ENCODE peak calls at places on chromosomes 3 and 15, in eight cellular contexts. O is psoas muscle, N is lower leg skin, L is Peyer's patch, G is neuronal stem cell, C is coronary artery, I is GM12865, S is spleen. D is an unnamed sample.

GRCh38 chr3:101954946-101955345 is 105.6 kb downstream of the NFKBIZ start:
- DNase-seq in O (no peak), N (no peak), L (no peak), G (no peak), C (no peak), I (no peak), S (no peak), D (no peak)

GRCh38 chr15:74752486-74753395 is 4.1 kb downstream of the CYP1A2 start:
- DNase-seq in O (no peak), N (no peak), L (no peak), G (no peak), C (no peak), I (no peak), S (no peak), D (no peak)

GRCh38 chr15:74179101-74179841 is 5.8 kb downstream of the ISLR start:
- DNase-seq in O (peak; percentile 85), N (peak; percentile 58), L (peak; percentile 52), G (no peak), C (peak; percentile 96), I (no peak), S (peak; percentile 81), D (no peak)

GRCh38 chr15:57881361-57881760 is 174.8 kb downstream of the POLR2M start:
- DNase-seq in O (no peak), N (no peak), L (no peak), G (no peak), C (no peak), I (no peak), S (no peak), D (no peak)

GRCh38 chr3:58434990-58435389 is 1.4 kb upstream of the PDHB start:
- DNase-seq in O (no peak), N (no peak), L (no peak), G (peak; percentile 82), C (no peak), I (no peak), S (no peak), D (no peak)

GRCh38 chr3:114376516-114376915 is 82.7 kb downstream of the TIGIT start:
- DNase-seq in O (no peak), N (no peak), L (no peak), G (no peak), C (no peak), I (no peak), S (no peak), D (no peak)

GRCh38 chr15:47333758-47334157 is 383.5 kb upstream of the SEMA6D start:
- DNase-seq in O (no peak), N (no peak), L (no peak), G (no peak), C (no peak), I (no peak), S (no peak), D (no peak)

GRCh38 chr15:75233504-75234190 is 24.5 kb upstream of the GOLGA6C start:
- DNase-seq in O (peak; percentile 10), N (no peak), L (peak; percentile 21), G (no peak), C (no peak), I (no peak), S (peak; percentile 62), D (no peak)

GRCh38 chr3:55721716-55722484 is 234.8 kb upstream of the WNT5A start:
- DNase-seq in O (no peak), N (peak; percentile 17), L (peak; percentile 61), G (no peak), C (no peak), I (peak; percentile 53), S (no peak), D (no peak)

GRCh38 chr15:90872481-90873184 is 4.2 kb downstream of the FURIN start:
- DNase-seq in O (no peak), N (no peak), L (no peak), G (no peak), C (no peak), I (peak; percentile 52), S (peak; percentile 47), D (no peak)

GRCh38 chr3:129535075-129535474 is 6.6 kb downstream of the RHO start:
- DNase-seq in O (no peak), N (no peak), L (no peak), G (no peak), C (no peak), I (no peak), S (no peak), D (no peak)

GRCh38 chr3:184740509-184741258 is 28.8 kb upstream of the MAGEF1 start:
- DNase-seq in O (no peak), N (no peak), L (peak; percentile 24), G (no peak), C (peak; percentile 69), I (no peak), S (peak; percentile 47), D (no peak)

GRCh38 chr3:34212175-34212574 is 413.7 kb downstream of the PDCD6IP start:
- DNase-seq in O (no peak), N (no peak), L (no peak), G (no peak), C (no peak), I (peak; percentile 15), S (no peak), D (no peak)

GRCh38 chr3:30643763-30644462 is 37.5 kb downstream of the TGFBR2 start:
- DNase-seq in O (no peak), N (no peak), L (peak; percentile 90), G (no peak), C (no peak), I (peak; percentile 20), S (peak; percentile 91), D (peak; percentile 81)

GRCh38 chr3:197847866-197848401 is 56.9 kb downstream of the LRCH3 start:
- DNase-seq in O (no peak), N (no peak), L (no peak), G (no peak), C (no peak), I (peak; percentile 73), S (no peak), D (peak; percentile 68)

GRCh38 chr3:59809016-59809415 is 759.2 kb upstream of the CFAP20DC start:
- DNase-seq in O (no peak), N (no peak), L (no peak), G (no peak), C (no peak), I (no peak), S (no peak), D (no peak)

GRCh38 chr3:129345971-129346370 is 67.3 kb downstream of the HMCES start:
- DNase-seq in O (no peak), N (no peak), L (no peak), G (no peak), C (no peak), I (no peak), S (no peak), D (no peak)

GRCh38 chr15:76341366-76342045 is 4.9 kb downstream of the ISL2 start:
- DNase-seq in O (no peak), N (no peak), L (no peak), G (no peak), C (no peak), I (no peak), S (no peak), D (no peak)

GRCh38 chr15:51494411-51495314 is 127.9 kb downstream of the DMXL2 start:
- DNase-seq in O (no peak), N (no peak), L (no peak), G (no peak), C (no peak), I (no peak), S (no peak), D (peak; percentile 49)

GRCh38 chr3:169812124-169812843 is 386 bp upstream of the LRRIQ4 start:
- DNase-seq in O (peak; percentile 63), N (peak; percentile 27), L (peak; percentile 84), G (peak; percentile 53), C (peak; percentile 81), I (peak; percentile 83), S (peak; percentile 95), D (no peak)

GRCh38 chr3:47434849-47435248 is 40.9 kb downstream of the SCAP start:
- DNase-seq in O (no peak), N (no peak), L (peak; percentile 55), G (no peak), C (no peak), I (no peak), S (peak; percentile 24), D (no peak)

GRCh38 chr3:132232231-132232792 is 84.9 kb upstream of the ACP3 start:
- DNase-seq in O (no peak), N (no peak), L (no peak), G (no peak), C (no peak), I (no peak), S (no peak), D (no peak)

GRCh38 chr3:188680189-188680588 is 491.6 kb upstream of the TPRG1 start:
- DNase-seq in O (no peak), N (no peak), L (no peak), G (no peak), C (no peak), I (no peak), S (no peak), D (no peak)

GRCh38 chr3:52879581-52879980 is 17.8 kb downstream of the STIMATE start:
- DNase-seq in O (no peak), N (no peak), L (no peak), G (no peak), C (no peak), I (no peak), S (no peak), D (no peak)

GRCh38 chr3:194537732-194538247 is 51.0 kb upstream of the ATP13A3 start:
- DNase-seq in O (no peak), N (no peak), L (no peak), G (no peak), C (no peak), I (no peak), S (no peak), D (no peak)

GRCh38 chr3:127674099-127674792 is 1.5 kb downstream of the ABTB1 start:
- DNase-seq in O (no peak), N (no peak), L (peak; percentile 44), G (no peak), C (peak; percentile 73), I (no peak), S (peak; percentile 78), D (no peak)
- H3K4me3 ChIP-seq in O (peak overlapping the region; percentile 98), N (no peak overlapping the region), L (peak overlapping the region; percentile 98), G (no peak overlapping the region), C (peak overlapping the region; percentile 97), I (no peak overlapping the region), S (peak overlapping the region; percentile 95), D (no peak overlapping the region)

GRCh38 chr15:66151809-66152208 is 101.7 kb downstream of the MEGF11 start:
- DNase-seq in O (no peak), N (no peak), L (peak; percentile 47), G (no peak), C (no peak), I (no peak), S (peak; percentile 20), D (no peak)
- H3K4me3 ChIP-seq in O (no peak overlapping the region), N (no peak overlapping the region), L (no peak overlapping the region), G (no peak overlapping the region), C (no peak overlapping the region), I (no peak overlapping the region), S (no peak overlapping the region), D (no peak overlapping the region)

DNA sequence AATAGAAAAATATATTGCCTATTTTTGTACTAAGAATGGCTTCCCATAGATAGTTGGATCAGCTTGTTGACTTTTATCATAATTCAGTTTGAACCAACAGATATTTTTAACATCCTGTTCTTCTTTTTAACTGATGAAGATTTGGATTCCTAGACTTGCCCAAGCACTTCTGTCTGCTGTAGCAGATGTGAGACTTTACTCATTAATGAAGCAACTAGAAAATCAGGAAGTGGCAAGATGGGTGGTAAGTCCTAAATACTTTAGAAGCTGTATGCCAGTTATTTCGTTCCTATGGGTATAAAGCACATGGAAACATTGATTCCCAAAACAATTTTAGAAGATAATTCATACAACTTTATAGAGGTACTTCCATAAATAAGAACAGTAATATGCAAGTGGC is 8.4 kb downstream of the PIGB start:
- DNase-seq in O (no peak), N (no peak), L (no peak), G (no peak), C (no peak), I (no peak), S (no peak), D (no peak)
- H3K4me3 ChIP-seq in O (no peak overlapping the region), N (no peak overlapping the region), L (no peak overlapping the region), G (no peak overlapping the region), C (no peak overlapping the region), I (no peak overlapping the region), S (no peak overlapping the region), D (no peak overlapping the region)

GRCh38 chr15:56245871-56246814 is 2.5 kb upstream of the RFX7 start:
- DNase-seq in O (peak; percentile 87), N (peak; percentile 81), L (peak; percentile 96), G (peak; percentile 61), C (peak; percentile 90), I (peak; percentile 96), S (peak; percentile 97), D (peak; percentile 96)
- H3K4me3 ChIP-seq in O (peak overlapping the region; percentile 78), N (no peak overlapping the region), L (no peak overlapping the region), G (no peak overlapping the region), C (peak overlapping the region; percentile 93), I (peak overlapping the region; percentile 73), S (peak overlapping the region; percentile 28), D (peak overlapping the region; percentile 87)